ENCODE peak calls at places on chromosome 9, in four cellular contexts. F is HCT116, J is heart left ventricle, H is A549. Q is an unnamed sample.

GRCh38 chr9:94210616-94211603 is 48.2 kb upstream of the ZNF169 start:
- DNase-seq in F (no peak), J (no peak), H (no peak), Q (no peak)

GRCh38 chr9:27529316-27530278 is at the start of gene MOB3B:
- DNase-seq in F (peak; percentile 8), J (peak; percentile 93), H (peak; percentile 65), Q (peak; percentile 74)

GRCh38 chr9:16133032-16133431 is 580.2 kb downstream of the CCDC171 start:
- DNase-seq in F (no peak), J (no peak), H (no peak), Q (no peak)

GRCh38 chr9:77161966-77162365 is 15.4 kb upstream of the VPS13A start:
- DNase-seq in F (no peak), J (no peak), H (no peak), Q (no peak)

GRCh38 chr9:77022783-77023440 is 3.5 kb downstream of the FOXB2 start:
- DNase-seq in F (no peak), J (no peak), H (no peak), Q (no peak)

GRCh38 chr9:69945671-69946141 is 97.9 kb upstream of the MAMDC2 start:
- DNase-seq in F (no peak), J (no peak), H (peak; percentile 10), Q (no peak)

GRCh38 chr9:75170898-75171360 is 82.6 kb downstream of the OSTF1 start:
- DNase-seq in F (no peak), J (no peak), H (no peak), Q (no peak)

GRCh38 chr9:106420511-106420944 is 442.4 kb upstream of the ZNF462 start:
- DNase-seq in F (no peak), J (no peak), H (no peak), Q (peak; percentile 8)

GRCh38 chr9:72362680-72363139 is 2.3 kb downstream of the ZFAND5 start:
- DNase-seq in F (no peak), J (no peak), H (peak; percentile 84), Q (no peak)
- TF ChIP-seq POLR2A in F (no peak), J (peak; percentile 30), H (no peak), Q (no peak)

DNA sequence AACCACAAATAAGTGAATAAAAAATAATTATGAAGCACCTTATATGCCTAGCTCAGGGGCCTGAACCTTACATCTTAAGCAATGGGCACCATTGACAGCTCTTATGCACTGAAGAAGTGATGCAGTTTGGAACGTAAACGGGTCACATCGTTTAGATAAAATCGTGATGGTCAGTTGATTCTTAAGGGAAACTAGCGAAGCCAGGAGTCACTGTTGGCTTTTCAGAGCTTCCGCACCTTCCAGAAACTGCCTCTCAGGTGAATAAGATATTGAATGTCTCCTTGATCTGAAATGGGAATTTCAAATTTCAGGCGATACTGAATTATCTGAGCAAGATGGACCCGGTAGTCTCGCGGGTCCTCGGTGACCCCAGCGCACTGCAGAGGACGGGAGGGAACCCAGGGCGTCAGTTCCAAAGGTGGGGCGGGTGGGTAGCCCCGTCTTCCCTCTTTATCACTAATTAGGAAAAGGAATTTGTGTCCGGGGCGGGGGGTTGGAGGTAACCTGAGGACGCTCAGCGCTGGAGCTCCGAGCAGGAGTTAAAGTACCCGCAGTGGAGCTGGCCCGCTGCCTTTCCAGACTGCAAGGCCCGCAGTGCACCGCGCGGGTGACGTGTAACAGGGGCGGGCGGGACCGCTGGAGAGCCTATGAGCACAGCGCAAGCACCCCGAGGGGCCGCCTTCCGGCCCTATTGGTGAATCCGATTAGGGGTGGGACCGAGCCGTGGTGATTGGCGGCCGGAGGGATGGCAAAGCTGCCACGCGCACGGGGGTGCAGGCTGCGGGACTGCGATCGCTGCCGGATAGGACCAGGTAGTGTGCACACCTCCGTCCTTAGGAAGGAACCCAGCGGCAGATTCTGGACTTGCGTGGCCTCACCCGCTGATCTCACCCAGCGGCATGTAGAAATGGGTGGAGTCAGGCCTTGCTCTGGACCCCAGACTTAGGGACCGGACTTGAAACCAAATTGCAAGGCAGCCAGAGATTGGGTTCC is 19.7 kb upstream of the GARNL3 start:
- DNase-seq in F (no peak), J (peak; percentile 98), H (peak; percentile 93), Q (peak; percentile 85)
- TF ChIP-seq POLR2A in F (no peak), J (peak; percentile 79), H (peak; percentile 81), Q (peak; percentile 76)

GRCh38 chr9:137045294-137046093 is 483 bp downstream of the NPDC1 start:
- DNase-seq in F (no peak), J (no peak), H (no peak), Q (no peak)

GRCh38 chr9:137042751-137043727 is 2.9 kb downstream of the NPDC1 start:
- DNase-seq in F (no peak), J (no peak), H (no peak), Q (no peak)

GRCh38 chr9:137046094-137046787 is at the start of gene NPDC1:
- DNase-seq in F (peak; percentile 68), J (peak; percentile 90), H (peak; percentile 83), Q (peak; percentile 97)

GRCh38 chr9:137044042-137044441 is 1.9 kb downstream of the NPDC1 start:
- DNase-seq in F (no peak), J (no peak), H (no peak), Q (no peak)

GRCh38 chr9:137044502-137045177 is 1.3 kb downstream of the NPDC1 start:
- DNase-seq in F (no peak), J (no peak), H (no peak), Q (no peak)
- TF ChIP-seq POLR2A in F (no peak), J (peak; percentile 38), H (no peak), Q (no peak)

DNA sequence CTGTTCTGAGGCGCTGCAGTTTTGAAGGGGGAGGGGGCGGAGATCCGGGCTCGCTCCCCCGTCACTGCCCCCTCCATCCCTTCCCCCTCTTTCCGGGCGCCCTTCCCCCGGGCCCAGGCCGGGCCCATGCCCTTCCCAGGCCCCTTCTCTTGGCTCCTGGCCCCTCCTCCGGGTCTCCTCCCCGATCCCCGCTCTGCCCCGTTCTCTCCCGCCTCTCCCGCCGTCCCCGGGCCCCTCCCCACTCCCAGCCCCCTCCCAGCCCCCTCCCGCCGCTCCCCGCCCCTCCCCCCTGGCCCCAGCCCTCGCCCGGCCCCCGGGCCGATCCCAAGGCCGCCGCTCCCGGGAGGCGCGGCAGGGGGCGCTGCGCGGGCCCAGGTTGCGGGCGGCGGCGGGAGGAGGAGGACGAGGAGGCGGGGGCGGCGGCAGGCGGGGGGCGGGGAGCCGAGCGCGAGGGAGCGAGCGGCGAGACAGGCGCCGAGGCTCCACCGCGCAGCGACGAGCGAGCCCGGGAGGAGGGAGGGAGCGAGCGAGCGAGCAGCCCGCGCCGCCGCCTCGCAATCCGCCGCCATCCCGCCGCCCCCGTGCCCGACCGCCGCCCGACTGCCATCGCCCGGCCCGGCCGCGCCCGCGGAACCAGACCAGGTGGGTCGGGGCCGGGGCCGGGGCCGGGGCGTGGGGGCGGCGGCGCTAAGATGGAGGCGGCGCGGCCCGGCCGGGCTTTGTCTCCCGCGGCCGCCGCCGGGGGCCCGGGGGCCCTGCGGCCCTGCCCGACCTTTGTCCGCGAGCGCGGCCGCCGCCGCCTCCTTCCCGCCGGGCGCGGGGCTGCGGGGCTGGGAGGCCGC is at the start of gene PRRC2B:
- DNase-seq in F (peak; percentile 33), J (peak; percentile 94), H (peak; percentile 86), Q (peak; percentile 94)
- TF ChIP-seq POLR2A in F (peak; percentile 39), J (peak; percentile 26), H (peak; percentile 90), Q (peak; percentile 76)

Q was measured in GM12891.